ENCODE peak calls at places on chromosome 7, in five cellular contexts. C, D, O, L and V are unnamed samples. For H3K4me1, the result is how much of the 10 kb centered on the place peaks cover.

GRCh38 chr7:28608766-28609165 is 196.4 kb downstream of the CREB5 start:
- DNase-seq in C (no peak), D (peak), O (no peak), L (no peak), V (no peak)

GRCh38 chr7:26291699-26292538 is at the start of gene SNX10:
- DNase-seq in C (peak), D (peak), O (peak), L (no peak), V (peak)

GRCh38 chr7:158999496-158999895 is 143.1 kb downstream of the DYNC2I1 start:
- DNase-seq in C (no peak), D (no peak), O (no peak), L (no peak), V (no peak)

GRCh38 chr7:157828881-157829280 is 492.1 kb downstream of the DNAJB6 start:
- DNase-seq in C (no peak), D (no peak), O (no peak), L (no peak), V (no peak)

GRCh38 chr7:120591-120991 is 71.8 kb upstream of the FAM20C start:
- DNase-seq in C (no peak), D (no peak), O (no peak), L (no peak), V (peak)

GRCh38 chr7:15508258-15508657 is 53.6 kb downstream of the AGMO start:
- DNase-seq in C (no peak), D (no peak), O (no peak), L (no peak), V (no peak)

GRCh38 chr7:38660427-38661099 is 29.4 kb upstream of the AMPH start:
- DNase-seq in C (no peak), D (peak), O (peak), L (no peak), V (peak)

GRCh38 chr7:111138196-111138569 is 47.3 kb downstream of the LRRN3 start:
- DNase-seq in C (peak), D (peak), O (peak), L (peak), V (peak)

GRCh38 chr7:122770943-122771342 is 68.2 kb upstream of the RNF148 start:
- DNase-seq in C (no peak), D (no peak), O (no peak), L (no peak), V (no peak)

GRCh38 chr7:24178811-24179210 is 105.2 kb upstream of the NPY start:
- DNase-seq in C (no peak), D (no peak), O (no peak), L (no peak), V (no peak)

GRCh38 chr7:28165971-28166955 is 14.3 kb downstream of the JAZF1 start:
- DNase-seq in C (no peak), D (peak), O (no peak), L (no peak), V (no peak)

GRCh38 chr7:158733220-158733519 is 28.6 kb upstream of the NCAPG2 start:
- DNase-seq in C (no peak), D (no peak), O (no peak), L (no peak), V (no peak)

GRCh38 chr7:50591480-50592438 is 26.6 kb upstream of the DDC start:
- DNase-seq in C (no peak), D (no peak), O (no peak), L (no peak), V (no peak)

GRCh38 chr7:32227746-32228145 is 157.5 kb upstream of the PDE1C start:
- DNase-seq in C (no peak), D (no peak), O (no peak), L (no peak), V (no peak)

GRCh38 chr7:47461161-47461560 is 120.8 kb downstream of the TNS3 start:
- DNase-seq in C (peak), D (no peak), O (peak), L (no peak), V (no peak)

GRCh38 chr7:47685712-47686376 is 103.9 kb upstream of the TNS3 start:
- DNase-seq in C (no peak), D (no peak), O (no peak), L (no peak), V (no peak)

GRCh38 chr7:93921607-93922446 is at the start of gene GNG11:
- DNase-seq in C (peak), D (peak), O (peak), L (peak), V (peak)

GRCh38 chr7:45197461-45197860 is 39.9 kb downstream of the RAMP3 start:
- DNase-seq in C (no peak), D (no peak), O (no peak), L (no peak), V (no peak)

GRCh38 chr7:70238171-70238575 is 639.9 kb downstream of the AUTS2 start:
- DNase-seq in C (no peak), D (no peak), O (no peak), L (no peak), V (no peak)

GRCh38 chr7:155963356-155963755 is 151.1 kb upstream of the SHH start:
- DNase-seq in C (no peak), D (no peak), O (no peak), L (no peak), V (no peak)

GRCh38 chr7:8189615-8190014 is 72.4 kb downstream of the ICA1 start:
- DNase-seq in C (no peak), D (no peak), O (no peak), L (no peak), V (no peak)

GRCh38 chr7:94374721-94375120 is 20.0 kb upstream of the COL1A2 start:
- DNase-seq in C (no peak), D (no peak), O (no peak), L (no peak), V (no peak)

GRCh38 chr7:103679156-103680132 is 233.4 kb upstream of the SLC26A5 start:
- DNase-seq in C (no peak), D (peak), O (no peak), L (no peak), V (no peak)

GRCh38 chr7:3984456-3984855 is 683.4 kb downstream of the SDK1 start:
- DNase-seq in C (no peak), D (no peak), O (no peak), L (no peak), V (no peak)

GRCh38 chr7:102063736-102064135 is 222.9 kb upstream of the SH2B2 start:
- DNase-seq in C (no peak), D (peak), O (peak), L (no peak), V (peak)

GRCh38 chr7:80726731-80727130 is 88.3 kb downstream of the CD36 start:
- DNase-seq in C (no peak), D (no peak), O (no peak), L (no peak), V (no peak)

DNA sequence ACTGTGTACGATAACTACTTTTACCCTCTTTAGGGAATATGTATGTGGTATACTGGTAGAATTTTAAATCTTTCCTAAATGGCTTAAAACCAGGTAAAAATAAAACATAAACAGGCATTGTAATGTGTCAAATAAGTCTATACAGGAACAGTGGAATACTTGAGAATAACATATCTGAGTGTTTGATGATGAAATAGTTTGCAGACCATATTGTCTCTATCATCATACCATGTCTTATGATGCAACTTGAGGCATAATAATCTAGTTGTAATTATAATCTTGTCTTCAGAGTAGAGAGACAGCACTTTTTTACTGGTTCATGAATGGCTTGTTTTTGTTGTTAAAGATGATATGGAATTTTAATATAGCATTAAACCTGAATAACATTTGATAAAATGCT is 293.5 kb downstream of the CDK14 start:
- DNase-seq in C (no peak), D (no peak), O (no peak), L (no peak), V (no peak)
- TF ChIP-seq CTCF in C (no peak), D (no peak), O (no peak), L (no peak), V (no peak)

DNA sequence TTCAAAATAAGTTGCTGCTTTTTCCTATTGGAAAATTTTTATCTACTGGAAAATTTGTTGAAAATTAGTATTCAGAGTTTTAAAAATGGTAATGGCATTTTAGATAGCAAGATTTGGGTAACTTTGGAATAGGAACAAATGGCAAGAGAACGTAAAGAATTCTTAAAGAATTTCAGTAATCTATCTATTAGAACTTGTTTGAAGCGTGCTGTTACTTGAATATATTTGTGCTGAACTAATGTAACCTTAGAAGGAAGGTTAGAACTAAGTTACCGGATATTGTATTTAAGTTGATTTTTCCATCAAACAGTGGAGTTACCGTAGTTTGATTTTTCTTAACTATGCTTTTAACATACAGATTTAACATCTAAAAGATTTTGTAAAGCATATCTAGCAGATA is 25.9 kb downstream of the SEPTIN7 start:
- DNase-seq in C (no peak), D (no peak), O (no peak), L (no peak), V (no peak)
- H3K4me1 ChIP-seq in C (half or more), D (under half), O (half or more), L (half or more), V (half or more)

GRCh38 chr7:116802784-116803183 is 59.6 kb upstream of the CAPZA2 start:
- DNase-seq in C (no peak), D (peak), O (no peak), L (peak), V (no peak)
- TF ChIP-seq CTCF in C (peak), D (peak), O (peak), L (peak), V (peak)

DNA sequence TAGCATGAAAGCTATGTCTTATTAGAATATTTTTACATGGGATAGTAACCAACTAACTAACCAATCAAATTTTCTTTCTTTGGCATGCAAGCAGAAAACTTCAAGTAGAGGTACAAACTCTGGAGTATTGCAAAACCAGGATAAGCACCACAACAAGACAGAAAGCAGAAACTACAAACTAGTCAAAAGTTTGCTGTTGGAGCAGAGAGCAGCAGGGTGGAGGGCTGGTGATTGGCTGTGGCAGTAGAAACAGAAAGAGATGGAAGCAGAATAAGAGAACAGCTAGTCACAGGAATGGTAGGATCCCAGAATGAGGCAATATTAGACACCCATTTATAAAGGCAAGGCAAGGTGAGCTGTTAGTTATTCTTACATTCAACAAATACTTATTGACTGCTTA is 6.8 kb upstream of the MACC1 start:
- DNase-seq in C (no peak), D (no peak), O (no peak), L (no peak), V (no peak)
- H3K4me1 ChIP-seq in C (under half), D (under half), O (under half), L (under half), V (under half)

GRCh38 chr7:52168085-52168484 is 851.5 kb upstream of the COBL start:
- DNase-seq in C (no peak), D (no peak), O (no peak), L (no peak), V (no peak)
- TF ChIP-seq CTCF in C (no peak), D (no peak), O (no peak), L (no peak), V (peak)